ENCODE peak calls at places on chromosomes 1 and 21, in six cellular contexts. Y is prostate gland; J is SJSA1; G is lower lobe of right lung; Q is activated T-cell treated with anti-CD3 and anti-CD28 coated beads for 1 hour; P is activated CD4-positive, alpha-beta T cell treated with anti-CD3 and anti-CD28 coated beads, Interleukin-2, amount 50 U/mL, for 1 hour. B is an unnamed sample.

GRCh38 chr1:26387447-26387846 is 14.9 kb upstream of the ZNF683 start:
- DNase-seq in Y (no peak), J (no peak), G (no peak), Q (no peak), P (no peak), B (peak; percentile 86)

GRCh38 chr1:6248798-6249731 is 5.1 kb downstream of the HES3 start:
- DNase-seq in Y (no peak), J (no peak), G (no peak), Q (no peak), P (no peak), B (no peak)

GRCh38 chr1:206635983-206636354 is 633 bp downstream of the DYRK3 start:
- DNase-seq in Y (no peak), J (no peak), G (no peak), Q (no peak), P (no peak), B (no peak)

GRCh38 chr1:17012775-17013501 is 1.2 kb upstream of the ATP13A2 start:
- DNase-seq in Y (no peak), J (no peak), G (peak; percentile 20), Q (no peak), P (no peak), B (peak; percentile 61)

GRCh38 chr21:34962586-34963222 is 86.4 kb downstream of the RUNX1 start:
- DNase-seq in Y (no peak), J (no peak), G (no peak), Q (no peak), P (no peak), B (no peak)

GRCh38 chr1:32713081-32713480 is 10.5 kb upstream of the SYNC start:
- DNase-seq in Y (no peak), J (no peak), G (no peak), Q (no peak), P (no peak), B (no peak)

GRCh38 chr1:110224240-110224995 is 14.3 kb downstream of the KCNC4 start:
- DNase-seq in Y (no peak), J (no peak), G (no peak), Q (no peak), P (no peak), B (peak; percentile 92)

GRCh38 chr21:17602874-17603273 is 9.8 kb downstream of the BTG3 start:
- DNase-seq in Y (no peak), J (no peak), G (no peak), Q (no peak), P (no peak), B (no peak)

GRCh38 chr21:36717901-36718465 is 19.1 kb downstream of the SIM2 start:
- DNase-seq in Y (no peak), J (no peak), G (no peak), Q (no peak), P (no peak), B (no peak)

GRCh38 chr1:47684964-47685762 is 247.3 kb downstream of the FOXD2 start:
- DNase-seq in Y (peak; percentile 57), J (peak; percentile 43), G (no peak), Q (no peak), P (no peak), B (no peak)

GRCh38 chr1:172770081-172770480 is 111.2 kb downstream of the FASLG start:
- DNase-seq in Y (no peak), J (no peak), G (no peak), Q (no peak), P (no peak), B (no peak)

GRCh38 chr1:54950361-54951163 is 29.9 kb upstream of the TMEM61 start:
- DNase-seq in Y (peak; percentile 75), J (peak; percentile 67), G (peak; percentile 55), Q (peak; percentile 26), P (peak; percentile 41), B (peak; percentile 63)

GRCh38 chr1:173042806-173043205 is 7.9 kb downstream of the TNFSF18 start:
- DNase-seq in Y (no peak), J (peak; percentile 71), G (no peak), Q (no peak), P (no peak), B (no peak)

GRCh38 chr1:2468041-2468472 is 8.0 kb upstream of the PLCH2 start:
- DNase-seq in Y (no peak), J (no peak), G (no peak), Q (peak; percentile 35), P (peak; percentile 50), B (no peak)

GRCh38 chr1:219771039-219771438 is 157.3 kb downstream of the SLC30A10 start:
- DNase-seq in Y (no peak), J (peak; percentile 52), G (no peak), Q (no peak), P (no peak), B (peak; percentile 88)

GRCh38 chr21:17989780-17990179 is 170.6 kb upstream of the C21orf91 start:
- DNase-seq in Y (no peak), J (no peak), G (no peak), Q (no peak), P (no peak), B (no peak)